ENCODE peak calls at places on chromosome 21, in six cellular contexts. Q is spleen, N is prostate gland, O is K562, F is transverse colon, X is heart left ventricle. M is an unnamed sample.

GRCh38 chr21:38751379-38752050 is 54.2 kb upstream of the ETS2 start:
- DNase-seq in X (peak; percentile 52), Q (peak; percentile 83), O (no peak), F (no peak), N (no peak), M (peak; percentile 57)

GRCh38 chr21:33815153-33815707 is 100.4 kb downstream of the ATP5PO start:
- DNase-seq in N (no peak), X (no peak), O (no peak), F (no peak), Q (no peak), M (no peak)

GRCh38 chr21:42850866-42851391 is 28.4 kb downstream of the WDR4 start:
- DNase-seq in X (no peak), Q (peak; percentile 86), O (peak; percentile 64), N (no peak), F (no peak), M (no peak)

GRCh38 chr21:19290328-19290727 is 886.7 kb upstream of the TMPRSS15 start:
- DNase-seq in Q (no peak), O (no peak), X (no peak), F (no peak), N (no peak), M (no peak)

GRCh38 chr21:14687277-14687642 is 141.1 kb upstream of the SAMSN1 start:
- DNase-seq in O (no peak), N (no peak), F (no peak), Q (no peak), X (no peak), M (no peak)

GRCh38 chr21:28822882-28823335 is 169.8 kb downstream of the LTN1 start:
- DNase-seq in X (no peak), N (peak; percentile 36), F (peak; percentile 30), O (no peak), Q (no peak), M (no peak)

GRCh38 chr21:43362306-43362927 is 64.5 kb downstream of the SIK1 start:
- DNase-seq in Q (peak; percentile 95), F (peak; percentile 77), O (no peak), N (peak; percentile 74), X (peak; percentile 88), M (peak; percentile 82)

GRCh38 chr21:16330340-16331319 is 600.8 kb downstream of the USP25 start:
- DNase-seq in N (peak; percentile 67), Q (no peak), F (no peak), X (no peak), O (no peak), M (no peak)

GRCh38 chr21:42190492-42190875 is 28.5 kb upstream of the ABCG1 start:
- DNase-seq in N (no peak), F (no peak), O (no peak), Q (no peak), X (no peak), M (no peak)

GRCh38 chr21:42233067-42233981 is 14.4 kb downstream of the ABCG1 start:
- DNase-seq in N (peak; percentile 69), O (peak; percentile 51), X (peak; percentile 67), F (peak; percentile 77), Q (peak; percentile 91), M (no peak)

GRCh38 chr21:26140185-26140584 is 30.4 kb downstream of the APP start:
- DNase-seq in F (peak; percentile 44), Q (no peak), O (no peak), X (peak; percentile 37), N (no peak), M (no peak)

GRCh38 chr21:42154237-42155044 is 64.5 kb upstream of the ABCG1 start:
- DNase-seq in O (no peak), X (no peak), N (no peak), Q (no peak), F (no peak), M (no peak)

GRCh38 chr21:42086969-42087368 is 15.9 kb downstream of the UMODL1 start:
- DNase-seq in N (no peak), F (no peak), X (no peak), O (no peak), Q (peak; percentile 42), M (no peak)

GRCh38 chr21:39314155-39315027 is 959 bp upstream of the BRWD1 start:
- DNase-seq in O (no peak), F (peak; percentile 50), X (peak; percentile 61), N (peak; percentile 39), Q (no peak), M (peak; percentile 69)

GRCh38 chr21:39610705-39611104 is 2.0 kb upstream of the B3GALT5 start:
- DNase-seq in F (no peak), O (no peak), X (no peak), N (no peak), Q (no peak), M (no peak)

GRCh38 chr21:38800924-38801744 is 4.6 kb upstream of the ETS2 start:
- DNase-seq in Q (no peak), F (no peak), N (no peak), O (no peak), X (no peak), M (no peak)

GRCh38 chr21:46326110-46326703 is 2.3 kb downstream of the PCNT start:
- DNase-seq in O (no peak), X (no peak), F (no peak), Q (no peak), N (no peak), M (no peak)

GRCh38 chr21:39065912-39066311 is 117.3 kb downstream of the PSMG1 start:
- DNase-seq in Q (no peak), N (no peak), O (no peak), F (no peak), X (no peak), M (no peak)

GRCh38 chr21:15667010-15667409 is 62.8 kb upstream of the USP25 start:
- DNase-seq in F (no peak), N (no peak), X (no peak), O (no peak), Q (no peak), M (no peak)

GRCh38 chr21:39788383-39788782 is 43.4 kb downstream of the IGSF5 start:
- DNase-seq in X (peak; percentile 75), F (peak; percentile 49), O (peak; percentile 34), N (peak; percentile 89), Q (peak; percentile 85), M (peak; percentile 78)

GRCh38 chr21:42593815-42594157 is 59.6 kb upstream of the PDE9A start:
- DNase-seq in O (no peak), F (no peak), N (no peak), X (no peak), Q (no peak), M (no peak)

GRCh38 chr21:42183374-42184266 is 35.3 kb upstream of the ABCG1 start:
- DNase-seq in X (no peak), N (no peak), Q (no peak), O (no peak), F (no peak), M (no peak)

GRCh38 chr21:15826147-15826780 is 96.5 kb downstream of the USP25 start:
- DNase-seq in F (peak; percentile 26), O (peak; percentile 13), X (no peak), N (peak; percentile 29), Q (no peak), M (no peak)

GRCh38 chr21:15472641-15473040 is 257.1 kb upstream of the USP25 start:
- DNase-seq in F (no peak), Q (no peak), N (no peak), X (no peak), O (no peak), M (no peak)

GRCh38 chr21:33642896-33643657 is 776 bp downstream of the ITSN1 start:
- DNase-seq in X (peak; percentile 34), Q (peak; percentile 89), F (peak; percentile 48), O (peak; percentile 50), N (peak; percentile 10), M (peak; percentile 33)

GRCh38 chr21:42117229-42118048 is 46.3 kb downstream of the UMODL1 start:
- DNase-seq in F (peak; percentile 87), Q (peak; percentile 89), O (peak; percentile 88), X (peak; percentile 75), N (peak; percentile 68), M (peak; percentile 82)

GRCh38 chr21:39048064-39048463 is 135.2 kb downstream of the PSMG1 start:
- DNase-seq in F (peak; percentile 65), X (peak; percentile 43), N (no peak), Q (no peak), O (no peak), M (no peak)

GRCh38 chr21:26320541-26320940 is 150.0 kb upstream of the APP start:
- DNase-seq in N (no peak), O (no peak), F (no peak), Q (no peak), X (no peak), M (no peak)

GRCh38 chr21:14864211-14865021 is 200.4 kb downstream of the NRIP1 start:
- DNase-seq in X (peak; percentile 66), F (peak; percentile 81), O (peak; percentile 46), N (peak; percentile 57), Q (peak; percentile 79), M (peak; percentile 70)

DNA sequence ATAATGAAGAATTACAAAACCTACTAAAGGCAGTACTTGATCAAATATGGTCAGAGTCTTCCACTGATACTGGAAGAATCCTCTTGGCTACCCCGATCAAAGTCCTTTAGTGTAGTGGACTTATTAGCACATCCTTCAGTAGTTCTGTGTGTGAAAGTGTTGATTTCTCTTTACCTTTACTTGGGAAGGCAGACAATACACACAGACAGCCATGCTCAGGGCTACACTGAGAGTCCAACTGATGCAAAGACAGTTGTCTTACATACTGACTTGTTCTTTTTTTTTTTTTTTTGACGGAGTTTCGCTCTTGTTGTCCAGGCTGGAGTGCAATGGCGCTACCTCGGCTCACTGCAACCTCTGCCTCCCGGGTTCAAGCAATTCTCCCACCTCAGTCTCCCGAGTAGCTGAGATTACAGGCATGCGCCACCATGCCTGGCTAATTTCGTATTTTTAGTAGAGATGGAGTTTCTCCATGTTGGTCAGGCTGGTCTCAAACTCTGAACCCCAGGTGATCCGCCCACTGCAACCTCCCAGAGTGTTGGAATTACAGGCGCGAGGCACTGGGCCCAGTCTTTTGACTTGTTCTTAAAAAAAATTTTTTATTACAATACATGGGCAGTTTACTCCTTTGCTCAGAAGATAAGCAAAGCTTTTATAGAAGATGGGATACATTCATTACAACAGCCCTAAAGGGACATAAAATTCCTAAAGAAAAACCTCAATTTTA is 3.5 kb upstream of the PTTG1IP start:
- DNase-seq in N (no peak), X (no peak), O (no peak), Q (no peak), F (no peak), M (no peak)
- H3K4me1 ChIP-seq in N (peaks cover 6% of the 10 kb centered on the region), X (peaks cover 81% of the 10 kb centered on the region), O (peaks cover 47% of the 10 kb centered on the region), Q (peaks cover 59% of the 10 kb centered on the region), F (peaks cover 51% of the 10 kb centered on the region), M (peaks cover 3% of the 10 kb centered on the region)

GRCh38 chr21:32245971-32246370 is 32.9 kb downstream of the MIS18A start:
- DNase-seq in O (no peak), N (no peak), F (no peak), Q (no peak), X (no peak), M (no peak)
- TF ChIP-seq POLR2A in O (no peak), N (no peak), F (no peak), Q (no peak), X (no peak), M (no peak)

DNA sequence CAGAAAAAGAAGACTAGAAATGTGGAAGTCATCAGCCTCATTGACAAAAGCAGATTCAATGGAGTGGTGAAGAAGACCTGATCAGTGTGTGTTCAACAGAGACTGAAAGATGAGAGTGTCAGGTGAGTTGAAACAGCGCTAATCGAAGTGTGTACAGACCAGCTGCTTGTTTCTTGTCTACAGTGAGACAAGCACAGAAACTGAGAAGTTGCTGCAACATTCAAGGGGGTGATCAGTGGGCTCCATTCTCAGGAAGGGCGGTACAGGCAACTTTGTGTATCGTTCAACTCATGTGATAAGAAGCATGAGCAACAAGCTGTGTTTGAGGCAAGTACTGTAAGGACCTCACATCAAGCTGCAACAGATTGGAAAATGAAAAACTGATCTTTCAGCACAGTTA is 19.4 kb downstream of the DSCAM start:
- DNase-seq in Q (no peak), N (no peak), F (no peak), O (no peak), X (no peak), M (no peak)
- H3K4me1 ChIP-seq in Q (no peaks in the 10 kb centered on the region), N (no peaks in the 10 kb centered on the region), F (no peaks in the 10 kb centered on the region), O (no peaks in the 10 kb centered on the region), X (no peaks in the 10 kb centered on the region), M (no peaks in the 10 kb centered on the region)

GRCh38 chr21:37368536-37369279 is 2.1 kb downstream of the DYRK1A start:
- DNase-seq in O (no peak), N (no peak), F (no peak), Q (no peak), X (no peak), M (no peak)
- TF ChIP-seq POLR2A in O (no peak), N (no peak), F (no peak), Q (no peak), X (no peak), M (no peak)

M was measured in ovary.